ENCODE peak calls at places on chromosomes 13 and 19, in five cellular contexts. One of them, this sample, is unnamed.

GRCh38 chr19:17420267-17420924 is 549 bp downstream of the MVB12A start:
- DNase-seq in activated CD8-positive, alpha-beta memory T cell treated with anti-CD3 and anti-CD28 coated beads, Interleukin-2, amount 50 U/mL, for 48 hours: peak
- DNase-seq in NCI-H1092 treated with DMSO at 0.1 percent for 48 hours: peak
- DNase-seq in T follicular helper cell: no peak
- DNase-seq in activated CD4-positive, CD25-positive, alpha-beta regulatory T cell: no peak
- DNase-seq in this sample: no peak

GRCh38 chr19:609001-609340 is 19.3 kb downstream of the HCN2 start:
- DNase-seq in activated CD8-positive, alpha-beta memory T cell treated with anti-CD3 and anti-CD28 coated beads, Interleukin-2, amount 50 U/mL, for 48 hours: no peak
- DNase-seq in NCI-H1092 treated with DMSO at 0.1 percent for 48 hours: no peak
- DNase-seq in T follicular helper cell: no peak
- DNase-seq in activated CD4-positive, CD25-positive, alpha-beta regulatory T cell: no peak
- DNase-seq in this sample: no peak

GRCh38 chr13:99686157-99686572 is 184.9 kb downstream of the TM9SF2 start:
- DNase-seq in activated CD8-positive, alpha-beta memory T cell treated with anti-CD3 and anti-CD28 coated beads, Interleukin-2, amount 50 U/mL, for 48 hours: no peak
- DNase-seq in NCI-H1092 treated with DMSO at 0.1 percent for 48 hours: no peak
- DNase-seq in T follicular helper cell: no peak
- DNase-seq in activated CD4-positive, CD25-positive, alpha-beta regulatory T cell: no peak
- DNase-seq in this sample: no peak

GRCh38 chr19:771332-771785 is 20.4 kb downstream of the MISP start:
- DNase-seq in activated CD8-positive, alpha-beta memory T cell treated with anti-CD3 and anti-CD28 coated beads, Interleukin-2, amount 50 U/mL, for 48 hours: no peak
- DNase-seq in NCI-H1092 treated with DMSO at 0.1 percent for 48 hours: no peak
- DNase-seq in T follicular helper cell: no peak
- DNase-seq in activated CD4-positive, CD25-positive, alpha-beta regulatory T cell: no peak
- DNase-seq in this sample: no peak

GRCh38 chr13:26656919-26657318 is 99.4 kb downstream of the WASF3 start:
- DNase-seq in activated CD8-positive, alpha-beta memory T cell treated with anti-CD3 and anti-CD28 coated beads, Interleukin-2, amount 50 U/mL, for 48 hours: no peak
- DNase-seq in NCI-H1092 treated with DMSO at 0.1 percent for 48 hours: no peak
- DNase-seq in T follicular helper cell: no peak
- DNase-seq in activated CD4-positive, CD25-positive, alpha-beta regulatory T cell: no peak
- DNase-seq in this sample: no peak

GRCh38 chr19:5014941-5015340 is 46.0 kb downstream of the KDM4B start:
- DNase-seq in activated CD8-positive, alpha-beta memory T cell treated with anti-CD3 and anti-CD28 coated beads, Interleukin-2, amount 50 U/mL, for 48 hours: no peak
- DNase-seq in NCI-H1092 treated with DMSO at 0.1 percent for 48 hours: no peak
- DNase-seq in T follicular helper cell: no peak
- DNase-seq in activated CD4-positive, CD25-positive, alpha-beta regulatory T cell: no peak
- DNase-seq in this sample: no peak

GRCh38 chr19:57317503-57317902 is 2.8 kb upstream of the ZNF543 start:
- DNase-seq in activated CD8-positive, alpha-beta memory T cell treated with anti-CD3 and anti-CD28 coated beads, Interleukin-2, amount 50 U/mL, for 48 hours: no peak
- DNase-seq in NCI-H1092 treated with DMSO at 0.1 percent for 48 hours: no peak
- DNase-seq in T follicular helper cell: no peak
- DNase-seq in activated CD4-positive, CD25-positive, alpha-beta regulatory T cell: no peak
- DNase-seq in this sample: no peak

GRCh38 chr13:100818706-100819105 is 144.1 kb upstream of the TMTC4 start:
- DNase-seq in activated CD8-positive, alpha-beta memory T cell treated with anti-CD3 and anti-CD28 coated beads, Interleukin-2, amount 50 U/mL, for 48 hours: no peak
- DNase-seq in NCI-H1092 treated with DMSO at 0.1 percent for 48 hours: no peak
- DNase-seq in T follicular helper cell: no peak
- DNase-seq in activated CD4-positive, CD25-positive, alpha-beta regulatory T cell: no peak
- DNase-seq in this sample: no peak

GRCh38 chr13:47521895-47522487 is 479.1 kb downstream of the SUCLA2 start:
- DNase-seq in activated CD8-positive, alpha-beta memory T cell treated with anti-CD3 and anti-CD28 coated beads, Interleukin-2, amount 50 U/mL, for 48 hours: no peak
- DNase-seq in NCI-H1092 treated with DMSO at 0.1 percent for 48 hours: no peak
- DNase-seq in T follicular helper cell: no peak
- DNase-seq in activated CD4-positive, CD25-positive, alpha-beta regulatory T cell: no peak
- DNase-seq in this sample: no peak

GRCh38 chr19:3683866-3684816 is 16.1 kb downstream of the PIP5K1C start:
- DNase-seq in activated CD8-positive, alpha-beta memory T cell treated with anti-CD3 and anti-CD28 coated beads, Interleukin-2, amount 50 U/mL, for 48 hours: no peak
- DNase-seq in NCI-H1092 treated with DMSO at 0.1 percent for 48 hours: no peak
- DNase-seq in T follicular helper cell: no peak
- DNase-seq in activated CD4-positive, CD25-positive, alpha-beta regulatory T cell: no peak
- DNase-seq in this sample: no peak

GRCh38 chr13:31236211-31236786 is 36.5 kb downstream of the B3GLCT start:
- DNase-seq in activated CD8-positive, alpha-beta memory T cell treated with anti-CD3 and anti-CD28 coated beads, Interleukin-2, amount 50 U/mL, for 48 hours: no peak
- DNase-seq in NCI-H1092 treated with DMSO at 0.1 percent for 48 hours: peak
- DNase-seq in T follicular helper cell: no peak
- DNase-seq in activated CD4-positive, CD25-positive, alpha-beta regulatory T cell: no peak
- DNase-seq in this sample: no peak

GRCh38 chr13:51524312-51524711 is 60.0 kb upstream of the WDFY2 start:
- DNase-seq in activated CD8-positive, alpha-beta memory T cell treated with anti-CD3 and anti-CD28 coated beads, Interleukin-2, amount 50 U/mL, for 48 hours: no peak
- DNase-seq in NCI-H1092 treated with DMSO at 0.1 percent for 48 hours: no peak
- DNase-seq in T follicular helper cell: no peak
- DNase-seq in activated CD4-positive, CD25-positive, alpha-beta regulatory T cell: no peak
- DNase-seq in this sample: no peak

GRCh38 chr13:46961719-46962118 is 64.9 kb upstream of the HTR2A start:
- DNase-seq in activated CD8-positive, alpha-beta memory T cell treated with anti-CD3 and anti-CD28 coated beads, Interleukin-2, amount 50 U/mL, for 48 hours: no peak
- DNase-seq in NCI-H1092 treated with DMSO at 0.1 percent for 48 hours: no peak
- DNase-seq in T follicular helper cell: no peak
- DNase-seq in activated CD4-positive, CD25-positive, alpha-beta regulatory T cell: no peak
- DNase-seq in this sample: no peak

GRCh38 chr19:16506961-16507360 is 10.8 kb downstream of the C19orf44 start:
- DNase-seq in activated CD8-positive, alpha-beta memory T cell treated with anti-CD3 and anti-CD28 coated beads, Interleukin-2, amount 50 U/mL, for 48 hours: no peak
- DNase-seq in NCI-H1092 treated with DMSO at 0.1 percent for 48 hours: no peak
- DNase-seq in T follicular helper cell: no peak
- DNase-seq in activated CD4-positive, CD25-positive, alpha-beta regulatory T cell: no peak
- DNase-seq in this sample: no peak

GRCh38 chr19:6740589-6741348 is 1.3 kb downstream of the TRIP10 start:
- DNase-seq in activated CD8-positive, alpha-beta memory T cell treated with anti-CD3 and anti-CD28 coated beads, Interleukin-2, amount 50 U/mL, for 48 hours: peak
- DNase-seq in NCI-H1092 treated with DMSO at 0.1 percent for 48 hours: no peak
- DNase-seq in T follicular helper cell: no peak
- DNase-seq in activated CD4-positive, CD25-positive, alpha-beta regulatory T cell: no peak
- DNase-seq in this sample: no peak

GRCh38 chr19:56625708-56626107 is 17.3 kb upstream of the SMIM17 start:
- DNase-seq in activated CD8-positive, alpha-beta memory T cell treated with anti-CD3 and anti-CD28 coated beads, Interleukin-2, amount 50 U/mL, for 48 hours: no peak
- DNase-seq in NCI-H1092 treated with DMSO at 0.1 percent for 48 hours: no peak
- DNase-seq in T follicular helper cell: no peak
- DNase-seq in activated CD4-positive, CD25-positive, alpha-beta regulatory T cell: no peak
- DNase-seq in this sample: no peak

GRCh38 chr13:82506805-82507404 is 1375.4 kb downstream of the SLITRK1 start:
- DNase-seq in activated CD8-positive, alpha-beta memory T cell treated with anti-CD3 and anti-CD28 coated beads, Interleukin-2, amount 50 U/mL, for 48 hours: no peak
- DNase-seq in NCI-H1092 treated with DMSO at 0.1 percent for 48 hours: no peak
- DNase-seq in T follicular helper cell: no peak
- DNase-seq in activated CD4-positive, CD25-positive, alpha-beta regulatory T cell: no peak
- DNase-seq in this sample: no peak

GRCh38 chr19:31639306-31639705 is 290.1 kb upstream of the TSHZ3 start:
- DNase-seq in activated CD8-positive, alpha-beta memory T cell treated with anti-CD3 and anti-CD28 coated beads, Interleukin-2, amount 50 U/mL, for 48 hours: no peak
- DNase-seq in NCI-H1092 treated with DMSO at 0.1 percent for 48 hours: no peak
- DNase-seq in T follicular helper cell: no peak
- DNase-seq in activated CD4-positive, CD25-positive, alpha-beta regulatory T cell: no peak
- DNase-seq in this sample: no peak

GRCh38 chr13:42396901-42397670 is 125.1 kb downstream of the AKAP11 start:
- DNase-seq in activated CD8-positive, alpha-beta memory T cell treated with anti-CD3 and anti-CD28 coated beads, Interleukin-2, amount 50 U/mL, for 48 hours: no peak
- DNase-seq in NCI-H1092 treated with DMSO at 0.1 percent for 48 hours: no peak
- DNase-seq in T follicular helper cell: no peak
- DNase-seq in activated CD4-positive, CD25-positive, alpha-beta regulatory T cell: no peak
- DNase-seq in this sample: no peak

GRCh38 chr13:28161370-28161769 is 23.0 kb downstream of the PAN3 start:
- DNase-seq in activated CD8-positive, alpha-beta memory T cell treated with anti-CD3 and anti-CD28 coated beads, Interleukin-2, amount 50 U/mL, for 48 hours: no peak
- DNase-seq in NCI-H1092 treated with DMSO at 0.1 percent for 48 hours: no peak
- DNase-seq in T follicular helper cell: no peak
- DNase-seq in activated CD4-positive, CD25-positive, alpha-beta regulatory T cell: no peak
- DNase-seq in this sample: no peak

GRCh38 chr19:43711751-43712355 is 4.0 kb upstream of the IRGC start:
- DNase-seq in activated CD8-positive, alpha-beta memory T cell treated with anti-CD3 and anti-CD28 coated beads, Interleukin-2, amount 50 U/mL, for 48 hours: no peak
- DNase-seq in NCI-H1092 treated with DMSO at 0.1 percent for 48 hours: no peak
- DNase-seq in T follicular helper cell: no peak
- DNase-seq in activated CD4-positive, CD25-positive, alpha-beta regulatory T cell: no peak
- DNase-seq in this sample: no peak

GRCh38 chr13:99657848-99658265 is 156.6 kb downstream of the TM9SF2 start:
- DNase-seq in activated CD8-positive, alpha-beta memory T cell treated with anti-CD3 and anti-CD28 coated beads, Interleukin-2, amount 50 U/mL, for 48 hours: peak
- DNase-seq in NCI-H1092 treated with DMSO at 0.1 percent for 48 hours: peak
- DNase-seq in T follicular helper cell: peak
- DNase-seq in activated CD4-positive, CD25-positive, alpha-beta regulatory T cell: no peak
- DNase-seq in this sample: no peak

GRCh38 chr19:55390461-55390880 is 4.7 kb downstream of the RPL28 start:
- DNase-seq in activated CD8-positive, alpha-beta memory T cell treated with anti-CD3 and anti-CD28 coated beads, Interleukin-2, amount 50 U/mL, for 48 hours: no peak
- DNase-seq in NCI-H1092 treated with DMSO at 0.1 percent for 48 hours: no peak
- DNase-seq in T follicular helper cell: no peak
- DNase-seq in activated CD4-positive, CD25-positive, alpha-beta regulatory T cell: no peak
- DNase-seq in this sample: no peak

GRCh38 chr13:112726018-112726767 is 36.4 kb downstream of the ATP11A start:
- DNase-seq in activated CD8-positive, alpha-beta memory T cell treated with anti-CD3 and anti-CD28 coated beads, Interleukin-2, amount 50 U/mL, for 48 hours: no peak
- DNase-seq in NCI-H1092 treated with DMSO at 0.1 percent for 48 hours: peak
- DNase-seq in T follicular helper cell: no peak
- DNase-seq in activated CD4-positive, CD25-positive, alpha-beta regulatory T cell: no peak
- DNase-seq in this sample: no peak

GRCh38 chr13:43874512-43875092 is 4.9 kb downstream of the CCDC122 start:
- DNase-seq in activated CD8-positive, alpha-beta memory T cell treated with anti-CD3 and anti-CD28 coated beads, Interleukin-2, amount 50 U/mL, for 48 hours: no peak
- DNase-seq in NCI-H1092 treated with DMSO at 0.1 percent for 48 hours: peak
- DNase-seq in T follicular helper cell: no peak
- DNase-seq in activated CD4-positive, CD25-positive, alpha-beta regulatory T cell: no peak
- DNase-seq in this sample: no peak

GRCh38 chr13:28467886-28468519 is 26.9 kb downstream of the FLT1 start:
- DNase-seq in activated CD8-positive, alpha-beta memory T cell treated with anti-CD3 and anti-CD28 coated beads, Interleukin-2, amount 50 U/mL, for 48 hours: no peak
- DNase-seq in NCI-H1092 treated with DMSO at 0.1 percent for 48 hours: no peak
- DNase-seq in T follicular helper cell: no peak
- DNase-seq in activated CD4-positive, CD25-positive, alpha-beta regulatory T cell: no peak
- DNase-seq in this sample: no peak

GRCh38 chr19:55670280-55671053 is 4.6 kb upstream of the EPN1 start:
- DNase-seq in activated CD8-positive, alpha-beta memory T cell treated with anti-CD3 and anti-CD28 coated beads, Interleukin-2, amount 50 U/mL, for 48 hours: no peak
- DNase-seq in NCI-H1092 treated with DMSO at 0.1 percent for 48 hours: peak
- DNase-seq in T follicular helper cell: no peak
- DNase-seq in activated CD4-positive, CD25-positive, alpha-beta regulatory T cell: no peak
- DNase-seq in this sample: no peak

GRCh38 chr13:112769615-112770014 is 79.8 kb downstream of the ATP11A start:
- DNase-seq in activated CD8-positive, alpha-beta memory T cell treated with anti-CD3 and anti-CD28 coated beads, Interleukin-2, amount 50 U/mL, for 48 hours: no peak
- DNase-seq in NCI-H1092 treated with DMSO at 0.1 percent for 48 hours: no peak
- DNase-seq in T follicular helper cell: no peak
- DNase-seq in activated CD4-positive, CD25-positive, alpha-beta regulatory T cell: no peak
- DNase-seq in this sample: no peak

GRCh38 chr13:33212396-33212795 is 73.2 kb downstream of the STARD13 start:
- DNase-seq in activated CD8-positive, alpha-beta memory T cell treated with anti-CD3 and anti-CD28 coated beads, Interleukin-2, amount 50 U/mL, for 48 hours: no peak
- DNase-seq in NCI-H1092 treated with DMSO at 0.1 percent for 48 hours: no peak
- DNase-seq in T follicular helper cell: no peak
- DNase-seq in activated CD4-positive, CD25-positive, alpha-beta regulatory T cell: no peak
- DNase-seq in this sample: no peak

GRCh38 chr19:23409392-23410048 is 14.2 kb upstream of the ZNF91 start:
- DNase-seq in activated CD8-positive, alpha-beta memory T cell treated with anti-CD3 and anti-CD28 coated beads, Interleukin-2, amount 50 U/mL, for 48 hours: no peak
- DNase-seq in NCI-H1092 treated with DMSO at 0.1 percent for 48 hours: no peak
- DNase-seq in T follicular helper cell: no peak
- DNase-seq in activated CD4-positive, CD25-positive, alpha-beta regulatory T cell: no peak
- DNase-seq in this sample: no peak

GRCh38 chr19:19566306-19566705 is 28.2 kb downstream of the CILP2 start:
- DNase-seq in activated CD8-positive, alpha-beta memory T cell treated with anti-CD3 and anti-CD28 coated beads, Interleukin-2, amount 50 U/mL, for 48 hours: no peak
- DNase-seq in NCI-H1092 treated with DMSO at 0.1 percent for 48 hours: no peak
- DNase-seq in T follicular helper cell: no peak
- DNase-seq in activated CD4-positive, CD25-positive, alpha-beta regulatory T cell: no peak
- DNase-seq in this sample: no peak

GRCh38 chr13:110826861-110827672 is 87.8 kb downstream of the ANKRD10 start:
- DNase-seq in activated CD8-positive, alpha-beta memory T cell treated with anti-CD3 and anti-CD28 coated beads, Interleukin-2, amount 50 U/mL, for 48 hours: no peak
- DNase-seq in NCI-H1092 treated with DMSO at 0.1 percent for 48 hours: peak
- DNase-seq in T follicular helper cell: no peak
- DNase-seq in activated CD4-positive, CD25-positive, alpha-beta regulatory T cell: no peak
- DNase-seq in this sample: no peak

This sample was measured in central memory CD8-positive, alpha-beta T cell.